ENCODE peak calls at places on chromosome 18, in seven cellular contexts. M is suprapubic skin, D is IMR-90, V is GM12878, Q is AG04449, P is endothelial cell, U is nephron progenitor cell. T is an unnamed sample.

GRCh38 chr18:8661754-8662573 is 43.4 kb upstream of the MTCL1 start:
- DNase-seq in V (no peak), Q (no peak), U (peak), D (peak), M (no peak), P (peak), T (no peak)

GRCh38 chr18:78970774-78971333 is 8.8 kb upstream of the SALL3 start:
- DNase-seq in V (no peak), U (no peak), Q (no peak), M (no peak), D (no peak), P (no peak), T (no peak)

GRCh38 chr18:49464718-49465598 is 4.5 kb upstream of the DYM start:
- DNase-seq in M (no peak), U (no peak), D (peak), P (no peak), Q (peak), V (no peak), T (no peak)

GRCh38 chr18:63970803-63971191 is 916 bp downstream of the SERPINB8 start:
- DNase-seq in V (no peak), P (peak), M (peak), Q (no peak), U (peak), D (peak), T (no peak)

GRCh38 chr18:45588831-45589558 is 26.3 kb upstream of the SLC14A2 start:
- DNase-seq in U (no peak), P (no peak), Q (no peak), M (no peak), D (peak), V (no peak), T (no peak)

GRCh38 chr18:57561728-57562423 is 24.6 kb downstream of the FECH start:
- DNase-seq in Q (no peak), P (peak), M (no peak), D (peak), U (peak), V (no peak), T (peak)

GRCh38 chr18:51196116-51196810 is 1.2 kb downstream of the MEX3C start:
- DNase-seq in V (no peak), P (no peak), M (peak), D (peak), Q (no peak), U (peak), T (peak)

GRCh38 chr18:23453657-23454011 is 547 bp downstream of the RIOK3 start:
- DNase-seq in V (no peak), U (no peak), D (peak), P (no peak), Q (no peak), M (no peak), T (no peak)

GRCh38 chr18:45328762-45329161 is 286.5 kb upstream of the SLC14A2 start:
- DNase-seq in P (no peak), Q (no peak), M (no peak), V (no peak), D (no peak), U (no peak), T (no peak)

GRCh38 chr18:54360406-54360805 is 2.7 kb downstream of the C18orf54 start:
- DNase-seq in U (no peak), Q (no peak), V (no peak), M (no peak), P (no peak), D (peak), T (no peak)

GRCh38 chr18:50429207-50429948 is 54.5 kb downstream of the SKA1 start:
- DNase-seq in D (peak), M (no peak), P (peak), U (no peak), V (no peak), Q (no peak), T (peak)

GRCh38 chr18:29248856-29249255 is 1071.9 kb upstream of the CDH2 start:
- DNase-seq in U (no peak), V (no peak), D (no peak), Q (no peak), P (no peak), M (no peak), T (no peak)

GRCh38 chr18:35732652-35733051 is 151.1 kb downstream of the GALNT1 start:
- DNase-seq in V (no peak), Q (no peak), U (no peak), P (no peak), M (no peak), D (peak), T (no peak)

GRCh38 chr18:38611036-38611964 is 1045.7 kb upstream of the CELF4 start:
- DNase-seq in M (no peak), D (no peak), P (no peak), V (peak), U (no peak), Q (no peak), T (peak)

GRCh38 chr18:21243041-21243431 is 1.0 kb downstream of the GREB1L start:
- DNase-seq in P (peak), U (no peak), Q (no peak), D (no peak), M (no peak), V (no peak), T (peak)

GRCh38 chr18:52903858-52904257 is 563.9 kb downstream of the DCC start:
- DNase-seq in U (peak), Q (no peak), D (no peak), V (no peak), P (peak), M (no peak), T (peak)

GRCh38 chr18:36942264-36942663 is 113.3 kb downstream of the KIAA1328 start:
- DNase-seq in D (peak), P (peak), V (no peak), Q (peak), U (peak), M (no peak), T (peak)

GRCh38 chr18:1495387-1495786 is 590.7 kb downstream of the ADCYAP1 start:
- DNase-seq in V (no peak), D (no peak), U (no peak), P (no peak), Q (no peak), M (no peak), T (no peak)

GRCh38 chr18:52007109-52007508 is 332.9 kb upstream of the DCC start:
- DNase-seq in U (no peak), Q (no peak), V (no peak), P (no peak), M (no peak), D (no peak), T (no peak)

GRCh38 chr18:13006731-13007550 is 15.8 kb downstream of the CEP192 start:
- DNase-seq in U (no peak), P (no peak), Q (no peak), D (no peak), V (no peak), M (no peak), T (no peak)
- TF ChIP-seq CTCF in U (no peak), P (no peak), Q (no peak), D (no peak), V (no peak), M (no peak), T (no peak)

GRCh38 chr18:76923485-76924085 is 101.2 kb downstream of the ZNF236 start:
- DNase-seq in D (peak), P (peak), U (peak), M (no peak), V (no peak), Q (no peak), T (no peak)
- TF ChIP-seq CTCF in D (peak), P (peak), U (peak), M (no peak), V (peak), Q (peak), T (peak)

DNA sequence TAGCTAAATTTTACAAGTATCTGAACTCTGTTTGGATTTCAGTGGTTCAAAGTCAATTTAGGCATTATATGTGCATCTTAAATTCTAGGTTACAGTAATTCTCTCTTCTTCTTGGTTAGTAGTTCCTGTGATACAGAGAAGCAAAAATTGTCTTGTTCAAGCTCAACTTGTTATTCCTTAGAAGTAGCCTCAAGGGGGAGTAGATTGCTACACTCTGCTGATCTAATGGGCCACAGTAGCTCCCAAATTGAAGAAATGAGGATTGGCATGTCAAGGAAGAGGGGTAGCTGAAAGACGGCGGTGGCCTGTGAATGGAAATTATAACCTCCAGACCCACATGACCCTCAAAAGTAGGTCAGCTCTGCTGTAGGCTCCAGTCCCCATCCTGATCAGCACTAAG is 334.7 kb downstream of the HRH4 start:
- DNase-seq in Q (no peak), P (no peak), V (no peak), D (no peak), U (no peak), M (no peak), T (no peak)
- TF ChIP-seq CTCF in Q (no peak), P (no peak), V (no peak), D (no peak), U (no peak), M (no peak), T (no peak)

DNA sequence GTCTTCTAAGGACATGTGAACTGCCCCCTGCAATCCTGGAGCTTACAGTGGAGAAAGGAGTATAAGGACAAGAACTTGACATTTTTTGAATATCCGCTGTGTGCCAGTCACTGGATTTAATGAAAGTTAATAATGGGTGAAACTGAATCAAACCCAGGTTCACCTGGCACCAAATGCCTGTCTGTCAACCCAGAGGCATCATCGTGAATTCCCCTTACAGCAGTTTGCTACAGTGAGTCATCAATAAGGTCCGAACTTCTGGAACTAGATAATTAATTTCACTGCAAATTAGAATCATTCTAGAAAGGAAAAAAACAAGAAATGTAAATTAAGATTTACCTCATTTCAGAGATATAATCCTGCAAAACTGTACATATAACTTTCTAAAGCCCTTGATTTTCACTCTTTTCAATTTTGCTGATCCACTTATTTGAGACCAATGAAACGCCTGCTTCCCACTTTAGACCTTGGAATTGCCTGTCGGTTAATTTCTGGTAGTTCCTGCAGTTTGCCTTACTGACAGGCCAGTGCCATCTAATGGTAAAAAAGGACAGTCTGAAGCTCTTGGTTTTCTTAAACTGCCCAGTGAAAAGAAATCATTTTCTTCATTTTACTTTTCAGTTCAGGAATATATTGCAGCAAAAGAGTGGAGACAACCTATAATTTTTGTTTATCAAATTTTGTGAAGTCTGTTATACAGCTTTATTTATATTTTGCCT is 8.2 kb downstream of the DSG2 start:
- DNase-seq in P (no peak), V (no peak), M (no peak), U (no peak), Q (no peak), D (peak), T (no peak)
- TF ChIP-seq CTCF in P (no peak), V (peak), M (no peak), U (peak), Q (no peak), D (peak), T (no peak)

DNA sequence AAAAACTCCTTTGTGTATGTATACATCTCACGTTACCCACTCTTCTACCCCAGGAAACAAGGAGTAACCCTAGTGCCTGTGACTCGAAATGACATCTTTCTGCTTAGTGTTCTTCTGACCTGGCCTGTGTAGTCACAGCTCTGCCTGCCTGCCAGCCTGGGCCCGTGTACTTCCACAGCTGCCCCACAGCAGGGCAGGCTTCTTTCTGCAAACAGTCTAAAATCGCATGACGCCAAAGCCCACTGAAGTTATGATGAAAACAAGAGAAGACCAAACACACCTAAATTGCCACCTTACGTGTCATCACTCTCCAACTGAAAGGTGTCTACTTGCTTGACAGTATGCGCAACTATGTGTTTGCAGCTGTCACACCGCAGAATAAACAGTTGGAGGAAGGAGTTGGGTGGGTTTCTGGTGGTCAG is 1.5 kb downstream of the GAREM1 start:
- DNase-seq in U (peak), M (no peak), Q (no peak), D (peak), V (no peak), P (peak), T (peak)
- TF ChIP-seq CTCF in U (peak), M (peak), Q (no peak), D (no peak), V (no peak), P (no peak), T (no peak)

GRCh38 chr18:39653221-39653620 is 2087.6 kb upstream of the CELF4 start:
- DNase-seq in V (no peak), Q (no peak), P (no peak), D (no peak), M (no peak), U (no peak), T (no peak)

GRCh38 chr18:39660141-39660540 is 2094.5 kb upstream of the CELF4 start:
- DNase-seq in V (no peak), U (no peak), D (peak), Q (no peak), M (no peak), P (no peak), T (no peak)

DNA sequence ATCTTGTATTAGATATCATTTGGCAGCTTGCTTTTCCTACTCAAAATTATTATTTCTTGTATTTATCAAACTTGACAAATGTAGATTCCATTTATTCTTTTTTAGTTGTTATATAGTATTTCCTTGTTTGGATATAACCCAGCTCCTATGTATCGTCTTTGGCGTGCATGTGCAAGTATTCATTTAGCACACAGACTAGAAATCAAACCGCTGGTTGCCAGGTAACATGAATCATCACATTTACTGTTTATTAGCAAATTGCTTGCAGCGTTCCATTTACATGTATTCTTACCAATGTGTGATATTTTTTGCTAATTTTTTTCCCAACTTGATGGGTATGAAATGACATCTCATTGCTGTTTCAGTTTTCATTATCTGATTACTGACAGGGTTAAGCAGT is 2089.7 kb upstream of the CELF4 start:
- DNase-seq in D (no peak), U (no peak), M (no peak), P (no peak), Q (no peak), V (no peak), T (no peak)
- TF ChIP-seq CTCF in D (no peak), U (no peak), M (no peak), P (no peak), Q (no peak), V (no peak), T (no peak)

T was measured in GM20000.